ENCODE peak calls at places on chromosomes 3 and 15, in four cellular contexts. R is LNCaP clone FGC, I is endothelial cell, V is GM20000. G is an unnamed sample.

GRCh38 chr3:189144645-189145044 is 27.1 kb upstream of the TPRG1 start:
- DNase-seq in I (no peak), R (peak), V (no peak), G (no peak)

GRCh38 chr3:53708001-53708621 is 138.1 kb downstream of the CHDH start:
- DNase-seq in V (no peak), I (no peak), R (no peak), G (no peak)

GRCh38 chr3:27939940-27940339 is 217.8 kb upstream of the EOMES start:
- DNase-seq in I (no peak), R (no peak), V (no peak), G (no peak)

GRCh38 chr3:156317457-156317856 is 197.1 kb downstream of the KCNAB1 start:
- DNase-seq in I (no peak), R (no peak), V (no peak), G (no peak)

GRCh38 chr3:93843981-93844380 is 129.7 kb downstream of the PROS1 start:
- DNase-seq in R (no peak), I (no peak), V (no peak), G (no peak)

GRCh38 chr15:38127306-38127731 is 125.3 kb upstream of the SPRED1 start:
- DNase-seq in R (no peak), V (no peak), I (no peak), G (no peak)

GRCh38 chr3:143433787-143434378 is 314.3 kb downstream of the CHST2 start:
- DNase-seq in V (peak), R (no peak), I (no peak), G (no peak)

GRCh38 chr15:74173545-74174215 is at the start of gene ISLR:
- DNase-seq in R (no peak), I (no peak), V (no peak), G (no peak)

GRCh38 chr3:185188816-185189215 is 36.0 kb upstream of the C3orf70 start:
- DNase-seq in V (no peak), R (no peak), I (no peak), G (peak)

GRCh38 chr3:127848131-127849129 is 26.1 kb upstream of the MGLL start:
- DNase-seq in R (no peak), I (no peak), V (no peak), G (no peak)

GRCh38 chr15:28944696-28945300 is 59.0 kb downstream of the APBA2 start:
- DNase-seq in R (no peak), I (no peak), V (no peak), G (no peak)

GRCh38 chr15:90001062-90001682 is at the start of gene ZNF710:
- DNase-seq in V (peak), I (peak), R (no peak), G (peak)

GRCh38 chr15:40054746-40055575 is 16.0 kb upstream of the SRP14 start:
- DNase-seq in I (no peak), R (peak), V (peak), G (peak)

GRCh38 chr15:81480645-81481053 is 106.6 kb upstream of the TMC3 start:
- DNase-seq in V (peak), I (peak), R (peak), G (peak)

GRCh38 chr3:46926039-46926438 is 48.5 kb downstream of the PTH1R start:
- DNase-seq in I (no peak), V (no peak), R (no peak), G (no peak)

GRCh38 chr3:24686764-24687163 is 192.1 kb upstream of the THRB start:
- DNase-seq in R (no peak), V (no peak), I (no peak), G (peak)

GRCh38 chr3:150373234-150373633 is 34.9 kb upstream of the TSC22D2 start:
- DNase-seq in I (no peak), R (no peak), V (no peak), G (no peak)

GRCh38 chr3:169562988-169563774 is 100.3 kb downstream of the MECOM start:
- DNase-seq in I (no peak), R (no peak), V (no peak), G (no peak)

GRCh38 chr15:68700395-68701123 is 120.1 kb downstream of the ANP32A start:
- DNase-seq in V (no peak), R (no peak), I (peak), G (no peak)

GRCh38 chr15:58293622-58294550 is 137.9 kb upstream of the LIPC start:
- DNase-seq in V (no peak), I (no peak), R (no peak), G (peak)

GRCh38 chr3:185318136-185318535 is 44.8 kb upstream of the MAP3K13 start:
- DNase-seq in R (no peak), V (no peak), I (no peak), G (no peak)

GRCh38 chr3:43389388-43390254 is 103.3 kb downstream of the SNRK start:
- DNase-seq in I (peak), R (no peak), V (no peak), G (peak)

GRCh38 chr15:35626531-35626930 is 80.6 kb upstream of the DPH6 start:
- DNase-seq in V (no peak), R (no peak), I (no peak), G (no peak)

GRCh38 chr15:48644827-48645557 is 517 bp downstream of the FBN1 start:
- DNase-seq in R (no peak), V (peak), I (peak), G (peak)

GRCh38 chr3:139100821-139101220 is 56.1 kb upstream of the PRR23C start:
- DNase-seq in V (no peak), R (no peak), I (no peak), G (no peak)

GRCh38 chr3:39126532-39127071 is 19.1 kb downstream of the TTC21A start:
- DNase-seq in I (peak), V (no peak), R (no peak), G (peak)

GRCh38 chr3:121970047-121970446 is 52.0 kb downstream of the ILDR1 start:
- DNase-seq in R (peak), V (no peak), I (no peak), G (no peak)

GRCh38 chr3:119427669-119428068 is 35.7 kb downstream of the TMEM39A start:
- DNase-seq in I (no peak), V (no peak), R (no peak), G (no peak)

GRCh38 chr3:50261505-50261904 is 7.4 kb upstream of the SEMA3B start:
- DNase-seq in R (no peak), V (peak), I (no peak), G (no peak)

GRCh38 chr15:38843736-38844590 is 279.3 kb upstream of the RASGRP1 start:
- DNase-seq in I (no peak), V (no peak), R (no peak), G (no peak)

GRCh38 chr15:93026359-93026758 is 62.7 kb downstream of the RGMA start:
- DNase-seq in V (no peak), I (no peak), R (no peak), G (no peak)

GRCh38 chr3:14404396-14405119 is 2.2 kb downstream of the SLC6A6 start:
- DNase-seq in V (no peak), I (no peak), R (no peak), G (no peak)

GRCh38 chr3:153313307-153313945 is 151.4 kb downstream of the RAP2B start:
- DNase-seq in R (no peak), I (no peak), V (no peak), G (peak)

GRCh38 chr15:54803139-54803808 is 393.5 kb downstream of the RSL24D1 start:
- DNase-seq in R (no peak), I (no peak), V (no peak), G (peak)

GRCh38 chr3:72060447-72061034 is 275.6 kb upstream of the PROK2 start:
- DNase-seq in I (no peak), V (no peak), R (no peak), G (no peak)

GRCh38 chr15:62777657-62778056 is 264.9 kb upstream of the TPM1 start:
- DNase-seq in R (no peak), I (no peak), V (no peak), G (no peak)

GRCh38 chr3:102529452-102529851 is 94.6 kb downstream of the ZPLD1 start:
- DNase-seq in R (peak), I (peak), V (no peak), G (no peak)

GRCh38 chr3:127216415-127217261 is 23.7 kb downstream of the PRR23E start:
- DNase-seq in R (no peak), V (peak), I (no peak), G (no peak)

GRCh38 chr3:184227481-184227935 is 1.9 kb upstream of the VWA5B2 start:
- DNase-seq in V (peak), I (peak), R (no peak), G (peak)